ENCODE peak calls at places on chromosomes 3 and 15, in eight cellular contexts. One of them, this sample, is unnamed. For H3K4me1 and H3K36me3, the result is how much of the 10 kb centered on the place peaks cover.

GRCh38 chr15:47503884-47504283 is 213.4 kb upstream of the SEMA6D start:
- DNase-seq in mesenchymal stem cell: no peak
- DNase-seq in IMR-90: no peak
- DNase-seq in heart right ventricle: no peak
- DNase-seq in pancreas: no peak
- DNase-seq in esophagus squamous epithelium: no peak
- DNase-seq in PC-3: no peak
- DNase-seq in heart left ventricle: no peak
- DNase-seq in this sample: no peak

GRCh38 chr3:152083058-152083457 is 185.7 kb upstream of the MBNL1 start:
- DNase-seq in esophagus squamous epithelium: no peak
- DNase-seq in pancreas: no peak
- DNase-seq in heart right ventricle: no peak
- DNase-seq in IMR-90: no peak
- DNase-seq in heart left ventricle: no peak
- DNase-seq in mesenchymal stem cell: no peak
- DNase-seq in PC-3: no peak
- DNase-seq in this sample: no peak

GRCh38 chr15:31013863-31014607 is 22.6 kb upstream of the MTMR10 start:
- DNase-seq in PC-3: no peak
- DNase-seq in pancreas: no peak
- DNase-seq in mesenchymal stem cell: no peak
- DNase-seq in heart right ventricle: no peak
- DNase-seq in heart left ventricle: no peak
- DNase-seq in IMR-90: no peak
- DNase-seq in esophagus squamous epithelium: no peak
- DNase-seq in this sample: no peak

GRCh38 chr15:100457201-100457600 is 71.5 kb downstream of the CERS3 start:
- DNase-seq in IMR-90: peak
- DNase-seq in heart right ventricle: no peak
- DNase-seq in mesenchymal stem cell: peak
- DNase-seq in heart left ventricle: no peak
- DNase-seq in pancreas: no peak
- DNase-seq in esophagus squamous epithelium: no peak
- DNase-seq in PC-3: no peak
- DNase-seq in this sample: peak

GRCh38 chr15:92077353-92078080 is 224.0 kb downstream of the SLCO3A1 start:
- DNase-seq in IMR-90: peak
- DNase-seq in heart left ventricle: peak
- DNase-seq in esophagus squamous epithelium: no peak
- DNase-seq in pancreas: peak
- DNase-seq in mesenchymal stem cell: peak
- DNase-seq in heart right ventricle: peak
- DNase-seq in PC-3: peak
- DNase-seq in this sample: peak

GRCh38 chr3:165742351-165742750 is 94.9 kb downstream of the BCHE start:
- DNase-seq in heart right ventricle: no peak
- DNase-seq in IMR-90: no peak
- DNase-seq in mesenchymal stem cell: no peak
- DNase-seq in pancreas: no peak
- DNase-seq in heart left ventricle: no peak
- DNase-seq in PC-3: no peak
- DNase-seq in esophagus squamous epithelium: no peak
- DNase-seq in this sample: no peak

GRCh38 chr3:50675179-50676030 is 678 bp downstream of the DOCK3 start:
- DNase-seq in IMR-90: no peak
- DNase-seq in PC-3: no peak
- DNase-seq in mesenchymal stem cell: no peak
- DNase-seq in heart right ventricle: peak
- DNase-seq in heart left ventricle: peak
- DNase-seq in pancreas: peak
- DNase-seq in esophagus squamous epithelium: no peak
- DNase-seq in this sample: peak

GRCh38 chr15:67138946-67139855 is 73.8 kb downstream of the SMAD3 start:
- DNase-seq in mesenchymal stem cell: no peak
- DNase-seq in pancreas: peak
- DNase-seq in IMR-90: peak
- DNase-seq in heart left ventricle: no peak
- DNase-seq in PC-3: no peak
- DNase-seq in esophagus squamous epithelium: no peak
- DNase-seq in heart right ventricle: no peak
- DNase-seq in this sample: no peak

GRCh38 chr3:64878372-64878771 is 190.6 kb upstream of the ADAMTS9 start:
- DNase-seq in IMR-90: peak
- DNase-seq in heart right ventricle: no peak
- DNase-seq in PC-3: peak
- DNase-seq in heart left ventricle: no peak
- DNase-seq in esophagus squamous epithelium: no peak
- DNase-seq in pancreas: no peak
- DNase-seq in mesenchymal stem cell: peak
- DNase-seq in this sample: peak

GRCh38 chr3:10745392-10745791 is 70.6 kb upstream of the SLC6A11 start:
- DNase-seq in IMR-90: no peak
- DNase-seq in mesenchymal stem cell: no peak
- DNase-seq in pancreas: no peak
- DNase-seq in PC-3: no peak
- DNase-seq in esophagus squamous epithelium: no peak
- DNase-seq in heart left ventricle: no peak
- DNase-seq in heart right ventricle: no peak
- DNase-seq in this sample: no peak

GRCh38 chr15:85533949-85534543 is 153.6 kb downstream of the AKAP13 start:
- DNase-seq in heart right ventricle: no peak
- DNase-seq in PC-3: no peak
- DNase-seq in heart left ventricle: no peak
- DNase-seq in esophagus squamous epithelium: no peak
- DNase-seq in mesenchymal stem cell: no peak
- DNase-seq in IMR-90: no peak
- DNase-seq in pancreas: no peak
- DNase-seq in this sample: no peak

GRCh38 chr3:36196058-36196457 is 184.2 kb upstream of the STAC start:
- DNase-seq in esophagus squamous epithelium: no peak
- DNase-seq in PC-3: peak
- DNase-seq in pancreas: no peak
- DNase-seq in mesenchymal stem cell: no peak
- DNase-seq in heart left ventricle: no peak
- DNase-seq in IMR-90: no peak
- DNase-seq in heart right ventricle: no peak
- DNase-seq in this sample: no peak

GRCh38 chr3:152047465-152047864 is 174.0 kb downstream of the SUCNR1 start:
- DNase-seq in pancreas: no peak
- DNase-seq in IMR-90: peak
- DNase-seq in esophagus squamous epithelium: no peak
- DNase-seq in heart left ventricle: no peak
- DNase-seq in PC-3: peak
- DNase-seq in heart right ventricle: no peak
- DNase-seq in mesenchymal stem cell: peak
- DNase-seq in this sample: peak

GRCh38 chr3:147652682-147653081 is 243.5 kb downstream of the ZIC1 start:
- DNase-seq in heart right ventricle: no peak
- DNase-seq in mesenchymal stem cell: no peak
- DNase-seq in pancreas: no peak
- DNase-seq in esophagus squamous epithelium: no peak
- DNase-seq in heart left ventricle: no peak
- DNase-seq in IMR-90: peak
- DNase-seq in PC-3: peak
- DNase-seq in this sample: peak

GRCh38 chr3:50264389-50264963 is 4.5 kb upstream of the SEMA3B start:
- DNase-seq in esophagus squamous epithelium: no peak
- DNase-seq in pancreas: peak
- DNase-seq in IMR-90: peak
- DNase-seq in heart right ventricle: peak
- DNase-seq in heart left ventricle: peak
- DNase-seq in mesenchymal stem cell: peak
- DNase-seq in PC-3: peak
- DNase-seq in this sample: peak

GRCh38 chr15:43229977-43230376 is 9.2 kb upstream of the EPB42 start:
- DNase-seq in heart left ventricle: no peak
- DNase-seq in IMR-90: no peak
- DNase-seq in pancreas: no peak
- DNase-seq in PC-3: no peak
- DNase-seq in heart right ventricle: no peak
- DNase-seq in esophagus squamous epithelium: no peak
- DNase-seq in mesenchymal stem cell: no peak
- DNase-seq in this sample: no peak

GRCh38 chr3:141058996-141059395 is 7.8 kb downstream of the SPSB4 start:
- DNase-seq in PC-3: no peak
- DNase-seq in esophagus squamous epithelium: no peak
- DNase-seq in pancreas: no peak
- DNase-seq in IMR-90: no peak
- DNase-seq in heart left ventricle: no peak
- DNase-seq in heart right ventricle: no peak
- DNase-seq in mesenchymal stem cell: no peak
- DNase-seq in this sample: no peak
- H3K4me1 ChIP-seq in PC-3: under half
- H3K4me1 ChIP-seq in esophagus squamous epithelium: under half
- H3K4me1 ChIP-seq in pancreas: under half
- H3K4me1 ChIP-seq in IMR-90: under half
- H3K4me1 ChIP-seq in heart left ventricle: under half
- H3K4me1 ChIP-seq in heart right ventricle: under half
- H3K4me1 ChIP-seq in mesenchymal stem cell: under half
- H3K4me1 ChIP-seq in this sample: under half

DNA sequence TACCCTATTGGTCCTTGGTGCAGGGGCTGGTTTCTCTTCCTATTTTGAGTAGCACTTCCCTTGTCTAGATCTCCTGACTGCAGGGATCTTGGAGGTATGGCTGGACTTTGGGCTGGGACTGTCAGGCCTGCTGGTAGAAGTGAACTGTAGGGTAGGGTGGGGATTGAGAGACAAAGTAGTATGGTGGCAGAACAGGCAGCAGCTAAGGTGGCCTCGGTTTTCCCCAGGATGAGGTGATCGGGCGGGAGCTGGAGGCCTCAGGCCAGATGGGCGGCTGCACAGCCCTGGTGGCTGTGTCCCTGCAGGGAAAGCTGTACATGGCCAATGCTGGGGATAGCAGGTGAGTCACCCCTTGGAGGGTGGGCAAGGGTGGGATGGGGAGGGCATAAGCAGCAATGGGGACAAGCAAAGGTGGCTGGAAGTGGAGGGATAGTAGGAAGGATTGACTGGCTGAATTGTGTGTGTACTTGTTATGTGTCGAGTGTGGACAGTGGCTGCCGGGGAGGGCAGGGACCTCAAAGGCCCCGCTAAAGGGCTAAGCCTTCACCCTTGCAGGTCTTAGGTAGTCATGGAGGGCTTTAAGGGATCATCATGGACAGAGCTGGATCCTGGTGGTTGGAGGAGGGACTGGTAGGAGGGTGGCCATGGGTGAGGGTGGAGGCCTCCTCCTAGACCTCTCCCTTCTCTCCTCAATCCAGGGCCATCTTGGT is 2.1 kb downstream of the PPM1M start:
- DNase-seq in mesenchymal stem cell: no peak
- DNase-seq in IMR-90: no peak
- DNase-seq in PC-3: no peak
- DNase-seq in heart left ventricle: no peak
- DNase-seq in esophagus squamous epithelium: no peak
- DNase-seq in heart right ventricle: no peak
- DNase-seq in pancreas: no peak
- DNase-seq in this sample: no peak
- H3K36me3 ChIP-seq in mesenchymal stem cell: under half
- H3K36me3 ChIP-seq in IMR-90: under half
- H3K36me3 ChIP-seq in PC-3: under half
- H3K36me3 ChIP-seq in heart left ventricle: under half
- H3K36me3 ChIP-seq in esophagus squamous epithelium: under half
- H3K36me3 ChIP-seq in heart right ventricle: under half
- H3K36me3 ChIP-seq in pancreas: under half
- H3K36me3 ChIP-seq in this sample: under half

GRCh38 chr15:73930790-73931281 is 4.6 kb downstream of the LOXL1 start:
- DNase-seq in pancreas: no peak
- DNase-seq in heart left ventricle: no peak
- DNase-seq in esophagus squamous epithelium: no peak
- DNase-seq in mesenchymal stem cell: no peak
- DNase-seq in PC-3: no peak
- DNase-seq in IMR-90: peak
- DNase-seq in heart right ventricle: peak
- DNase-seq in this sample: peak

GRCh38 chr15:73930371-73930770 is 4.1 kb downstream of the LOXL1 start:
- DNase-seq in heart right ventricle: peak
- DNase-seq in mesenchymal stem cell: no peak
- DNase-seq in PC-3: no peak
- DNase-seq in pancreas: no peak
- DNase-seq in IMR-90: peak
- DNase-seq in esophagus squamous epithelium: no peak
- DNase-seq in heart left ventricle: peak
- DNase-seq in this sample: peak

GRCh38 chr15:73932381-73933191 is 6.3 kb downstream of the LOXL1 start:
- DNase-seq in pancreas: no peak
- DNase-seq in IMR-90: no peak
- DNase-seq in PC-3: no peak
- DNase-seq in heart right ventricle: no peak
- DNase-seq in esophagus squamous epithelium: no peak
- DNase-seq in mesenchymal stem cell: no peak
- DNase-seq in heart left ventricle: no peak
- DNase-seq in this sample: no peak

GRCh38 chr15:73928971-73929627 is 2.8 kb downstream of the LOXL1 start:
- DNase-seq in esophagus squamous epithelium: no peak
- DNase-seq in PC-3: peak
- DNase-seq in pancreas: no peak
- DNase-seq in mesenchymal stem cell: no peak
- DNase-seq in heart left ventricle: no peak
- DNase-seq in IMR-90: no peak
- DNase-seq in heart right ventricle: no peak
- DNase-seq in this sample: peak

DNA sequence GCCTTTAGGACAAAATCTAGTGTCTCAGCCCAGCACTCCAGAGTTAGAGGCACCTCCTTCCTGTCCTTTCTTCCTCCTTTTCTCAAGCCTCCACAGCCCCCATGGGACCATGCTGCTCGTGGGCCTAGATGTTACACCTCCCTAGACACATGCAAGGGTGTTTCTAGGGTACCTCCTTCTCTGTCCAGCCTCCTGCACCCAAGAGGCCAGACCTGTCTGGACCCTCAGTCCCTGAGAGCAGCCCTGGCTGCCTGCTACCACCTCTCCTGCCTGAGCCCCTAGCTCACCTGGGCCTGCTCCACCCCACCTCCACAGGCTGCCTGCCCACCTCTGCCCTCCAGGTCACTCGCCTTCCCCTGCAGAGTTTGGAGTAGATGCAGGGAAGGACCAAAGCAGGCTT is 5.2 kb downstream of the LOXL1 start:
- DNase-seq in esophagus squamous epithelium: no peak
- DNase-seq in mesenchymal stem cell: no peak
- DNase-seq in IMR-90: no peak
- DNase-seq in PC-3: no peak
- DNase-seq in pancreas: no peak
- DNase-seq in heart right ventricle: no peak
- DNase-seq in heart left ventricle: no peak
- DNase-seq in this sample: no peak
- H3K4me1 ChIP-seq in esophagus squamous epithelium: under half
- H3K4me1 ChIP-seq in mesenchymal stem cell: half or more
- H3K4me1 ChIP-seq in IMR-90: under half
- H3K4me1 ChIP-seq in PC-3: half or more
- H3K4me1 ChIP-seq in pancreas: under half
- H3K4me1 ChIP-seq in heart right ventricle: half or more
- H3K4me1 ChIP-seq in heart left ventricle: under half
- H3K4me1 ChIP-seq in this sample: half or more

DNA sequence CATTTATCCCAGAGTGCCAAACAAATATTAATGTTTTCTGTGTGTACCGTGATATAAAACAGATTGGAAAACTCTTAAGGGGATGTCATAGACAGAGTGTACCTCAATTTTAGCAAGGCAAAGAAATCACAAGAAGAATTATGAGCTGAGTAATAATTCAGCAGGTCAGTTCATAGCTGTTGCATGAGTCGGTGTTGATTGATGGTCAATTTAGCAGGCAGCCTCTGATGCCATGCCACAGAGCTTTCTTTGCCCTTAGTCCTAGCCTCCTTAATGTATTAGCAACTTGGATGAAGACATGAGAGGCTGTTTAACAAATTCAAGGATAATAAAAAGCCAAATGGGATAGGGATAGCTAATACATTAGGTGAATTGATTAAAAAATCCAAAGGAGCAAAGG is 6.8 kb downstream of the SLC35A5 start:
- DNase-seq in PC-3: peak
- DNase-seq in mesenchymal stem cell: no peak
- DNase-seq in heart left ventricle: no peak
- DNase-seq in heart right ventricle: no peak
- DNase-seq in pancreas: no peak
- DNase-seq in esophagus squamous epithelium: no peak
- DNase-seq in IMR-90: peak
- DNase-seq in this sample: no peak
- H3K36me3 ChIP-seq in PC-3: under half
- H3K36me3 ChIP-seq in mesenchymal stem cell: half or more
- H3K36me3 ChIP-seq in heart left ventricle: under half
- H3K36me3 ChIP-seq in heart right ventricle: under half
- H3K36me3 ChIP-seq in pancreas: under half
- H3K36me3 ChIP-seq in esophagus squamous epithelium: under half
- H3K36me3 ChIP-seq in IMR-90: under half
- H3K36me3 ChIP-seq in this sample: under half